ENCODE peak calls at places on chromosomes 13 and 19, in nine cellular contexts. One of them, this sample, is unnamed.
A peak's percentile ranks its signal among the peaks of the same experiment; 100 is the strongest.

GRCh38 chr13:23960566-23961156 is 63.4 kb upstream of the C1QTNF9B start:
- DNase-seq in adrenal gland: no peak
- DNase-seq in H1: no peak
- DNase-seq in GM12891: no peak
- DNase-seq in ovary: no peak
- DNase-seq in heart left ventricle: no peak
- DNase-seq in K562: no peak
- DNase-seq in upper lobe of left lung: no peak
- DNase-seq in gastrocnemius medialis: no peak
- DNase-seq in this sample: no peak

GRCh38 chr19:41711376-41712261 is 3.2 kb downstream of the CEACAM5 start:
- DNase-seq in adrenal gland: peak; percentile 36
- DNase-seq in H1: no peak
- DNase-seq in GM12891: no peak
- DNase-seq in ovary: no peak
- DNase-seq in heart left ventricle: no peak
- DNase-seq in K562: no peak
- DNase-seq in upper lobe of left lung: no peak
- DNase-seq in gastrocnemius medialis: no peak
- DNase-seq in this sample: no peak

GRCh38 chr13:113454936-113455335 is 1.6 kb upstream of the ADPRHL1 start:
- DNase-seq in adrenal gland: peak; percentile 43
- DNase-seq in H1: no peak
- DNase-seq in GM12891: no peak
- DNase-seq in ovary: no peak
- DNase-seq in heart left ventricle: no peak
- DNase-seq in K562: no peak
- DNase-seq in upper lobe of left lung: no peak
- DNase-seq in gastrocnemius medialis: no peak
- DNase-seq in this sample: no peak

GRCh38 chr13:75486654-75487053 is 4.7 kb upstream of the TBC1D4 start:
- DNase-seq in adrenal gland: no peak
- DNase-seq in H1: no peak
- DNase-seq in GM12891: no peak
- DNase-seq in ovary: no peak
- DNase-seq in heart left ventricle: no peak
- DNase-seq in K562: no peak
- DNase-seq in upper lobe of left lung: no peak
- DNase-seq in gastrocnemius medialis: no peak
- DNase-seq in this sample: no peak

GRCh38 chr13:106276876-106277275 is 258.6 kb downstream of the EFNB2 start:
- DNase-seq in adrenal gland: no peak
- DNase-seq in H1: no peak
- DNase-seq in GM12891: no peak
- DNase-seq in ovary: no peak
- DNase-seq in heart left ventricle: no peak
- DNase-seq in K562: no peak
- DNase-seq in upper lobe of left lung: no peak
- DNase-seq in gastrocnemius medialis: no peak
- DNase-seq in this sample: no peak

GRCh38 chr19:15177269-15178116 is 23.3 kb downstream of the NOTCH3 start:
- DNase-seq in adrenal gland: peak; percentile 87
- DNase-seq in H1: peak; percentile 72
- DNase-seq in GM12891: peak; percentile 86
- DNase-seq in ovary: peak; percentile 58
- DNase-seq in heart left ventricle: peak; percentile 81
- DNase-seq in K562: peak; percentile 76
- DNase-seq in upper lobe of left lung: peak; percentile 85
- DNase-seq in gastrocnemius medialis: peak; percentile 61
- DNase-seq in this sample: peak; percentile 83

GRCh38 chr13:80297094-80297493 is 43.8 kb downstream of the SPRY2 start:
- DNase-seq in adrenal gland: no peak
- DNase-seq in H1: peak; percentile 49
- DNase-seq in GM12891: no peak
- DNase-seq in ovary: no peak
- DNase-seq in heart left ventricle: no peak
- DNase-seq in K562: no peak
- DNase-seq in upper lobe of left lung: no peak
- DNase-seq in gastrocnemius medialis: no peak
- DNase-seq in this sample: no peak

GRCh38 chr13:75319244-75319643 is 162.7 kb downstream of the TBC1D4 start:
- DNase-seq in adrenal gland: no peak
- DNase-seq in H1: no peak
- DNase-seq in GM12891: no peak
- DNase-seq in ovary: no peak
- DNase-seq in heart left ventricle: no peak
- DNase-seq in K562: no peak
- DNase-seq in upper lobe of left lung: no peak
- DNase-seq in gastrocnemius medialis: peak; percentile 34
- DNase-seq in this sample: no peak

GRCh38 chr19:1663854-1664253 is 11.4 kb upstream of the TCF3 start:
- DNase-seq in adrenal gland: no peak
- DNase-seq in H1: no peak
- DNase-seq in GM12891: no peak
- DNase-seq in ovary: no peak
- DNase-seq in heart left ventricle: no peak
- DNase-seq in K562: no peak
- DNase-seq in upper lobe of left lung: no peak
- DNase-seq in gastrocnemius medialis: no peak
- DNase-seq in this sample: no peak

GRCh38 chr13:112859817-112860190 is 109.2 kb upstream of the MCF2L start:
- DNase-seq in adrenal gland: peak; percentile 76
- DNase-seq in H1: no peak
- DNase-seq in GM12891: no peak
- DNase-seq in ovary: no peak
- DNase-seq in heart left ventricle: peak; percentile 27
- DNase-seq in K562: no peak
- DNase-seq in upper lobe of left lung: peak; percentile 20
- DNase-seq in gastrocnemius medialis: no peak
- DNase-seq in this sample: peak; percentile 46

GRCh38 chr19:1774999-1775772 is 21.9 kb downstream of the ONECUT3 start:
- DNase-seq in adrenal gland: no peak
- DNase-seq in H1: peak; percentile 72
- DNase-seq in GM12891: no peak
- DNase-seq in ovary: no peak
- DNase-seq in heart left ventricle: no peak
- DNase-seq in K562: peak; percentile 84
- DNase-seq in upper lobe of left lung: no peak
- DNase-seq in gastrocnemius medialis: no peak
- DNase-seq in this sample: no peak

GRCh38 chr13:36606060-36606459 is 67.8 kb upstream of the SERTM1 start:
- DNase-seq in adrenal gland: no peak
- DNase-seq in H1: no peak
- DNase-seq in GM12891: no peak
- DNase-seq in ovary: no peak
- DNase-seq in heart left ventricle: no peak
- DNase-seq in K562: no peak
- DNase-seq in upper lobe of left lung: no peak
- DNase-seq in gastrocnemius medialis: no peak
- DNase-seq in this sample: no peak

GRCh38 chr19:8835446-8835845 is 3.3 kb downstream of the MBD3L1 start:
- DNase-seq in adrenal gland: no peak
- DNase-seq in H1: no peak
- DNase-seq in GM12891: no peak
- DNase-seq in ovary: no peak
- DNase-seq in heart left ventricle: no peak
- DNase-seq in K562: no peak
- DNase-seq in upper lobe of left lung: no peak
- DNase-seq in gastrocnemius medialis: no peak
- DNase-seq in this sample: no peak

GRCh38 chr13:76816394-76816793 is 69.8 kb downstream of the KCTD12 start:
- DNase-seq in adrenal gland: no peak
- DNase-seq in H1: no peak
- DNase-seq in GM12891: no peak
- DNase-seq in ovary: no peak
- DNase-seq in heart left ventricle: no peak
- DNase-seq in K562: no peak
- DNase-seq in upper lobe of left lung: no peak
- DNase-seq in gastrocnemius medialis: no peak
- DNase-seq in this sample: no peak

GRCh38 chr13:99505814-99506269 is 4.6 kb downstream of the TM9SF2 start:
- DNase-seq in adrenal gland: no peak
- DNase-seq in H1: no peak
- DNase-seq in GM12891: no peak
- DNase-seq in ovary: no peak
- DNase-seq in heart left ventricle: no peak
- DNase-seq in K562: no peak
- DNase-seq in upper lobe of left lung: no peak
- DNase-seq in gastrocnemius medialis: no peak
- DNase-seq in this sample: no peak

GRCh38 chr13:34349091-34349722 is 531.3 kb downstream of the RFC3 start:
- DNase-seq in adrenal gland: peak; percentile 88
- DNase-seq in H1: no peak
- DNase-seq in GM12891: no peak
- DNase-seq in ovary: no peak
- DNase-seq in heart left ventricle: peak; percentile 77
- DNase-seq in K562: no peak
- DNase-seq in upper lobe of left lung: no peak
- DNase-seq in gastrocnemius medialis: peak; percentile 35
- DNase-seq in this sample: peak; percentile 12

GRCh38 chr13:92175330-92175729 is 776.9 kb downstream of the GPC5 start:
- DNase-seq in adrenal gland: no peak
- DNase-seq in H1: no peak
- DNase-seq in GM12891: peak; percentile 2
- DNase-seq in ovary: peak; percentile 17
- DNase-seq in heart left ventricle: no peak
- DNase-seq in K562: no peak
- DNase-seq in upper lobe of left lung: no peak
- DNase-seq in gastrocnemius medialis: no peak
- DNase-seq in this sample: peak; percentile 22

GRCh38 chr13:61463027-61463426 is 47.4 kb upstream of the PCDH20 start:
- DNase-seq in adrenal gland: no peak
- DNase-seq in H1: no peak
- DNase-seq in GM12891: no peak
- DNase-seq in ovary: no peak
- DNase-seq in heart left ventricle: no peak
- DNase-seq in K562: no peak
- DNase-seq in upper lobe of left lung: no peak
- DNase-seq in gastrocnemius medialis: no peak
- DNase-seq in this sample: no peak

GRCh38 chr19:14005381-14006084 is 587 bp downstream of the RFX1 start:
- DNase-seq in adrenal gland: peak; percentile 96
- DNase-seq in H1: peak; percentile 51
- DNase-seq in GM12891: peak; percentile 58
- DNase-seq in ovary: peak; percentile 90
- DNase-seq in heart left ventricle: peak; percentile 94
- DNase-seq in K562: peak; percentile 92
- DNase-seq in upper lobe of left lung: peak; percentile 94
- DNase-seq in gastrocnemius medialis: peak; percentile 91
- DNase-seq in this sample: no peak
- TF ChIP-seq POLR2A in adrenal gland: peak; percentile 18
- TF ChIP-seq POLR2A in H1: peak; percentile 71
- TF ChIP-seq POLR2A in GM12891: peak; percentile 42
- TF ChIP-seq POLR2A in ovary: peak; percentile 46
- TF ChIP-seq POLR2A in heart left ventricle: peak; percentile 58
- TF ChIP-seq POLR2A in K562: peak; percentile 25
- TF ChIP-seq POLR2A in upper lobe of left lung: no peak
- TF ChIP-seq POLR2A in gastrocnemius medialis: peak; percentile 89
- TF ChIP-seq POLR2A in this sample: no peak

DNA sequence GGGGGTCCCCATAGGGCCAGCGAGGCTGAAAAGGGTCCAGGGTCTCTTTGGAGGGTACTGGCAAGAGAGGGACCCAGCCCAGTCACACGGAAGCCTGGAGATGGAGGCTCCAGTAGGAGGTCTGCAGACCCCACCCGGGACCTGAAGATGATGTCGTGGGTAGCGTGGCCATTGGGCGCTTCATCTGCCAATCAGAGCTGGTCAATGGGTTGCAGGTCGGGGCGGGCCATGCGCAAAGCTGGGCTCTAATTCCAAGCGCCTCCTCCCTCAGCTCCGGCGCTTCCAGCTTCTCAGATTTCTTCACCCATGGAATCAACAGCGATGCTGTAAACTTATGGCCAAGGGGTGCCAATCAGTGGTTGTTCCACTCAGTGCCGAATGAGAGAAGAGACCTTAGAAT is 10.9 kb downstream of the SIGLEC12 start:
- DNase-seq in adrenal gland: no peak
- DNase-seq in H1: no peak
- DNase-seq in GM12891: no peak
- DNase-seq in ovary: no peak
- DNase-seq in heart left ventricle: no peak
- DNase-seq in K562: peak; percentile 39
- DNase-seq in upper lobe of left lung: no peak
- DNase-seq in gastrocnemius medialis: no peak
- DNase-seq in this sample: no peak
- TF ChIP-seq POLR2A in adrenal gland: no peak
- TF ChIP-seq POLR2A in H1: no peak
- TF ChIP-seq POLR2A in GM12891: no peak
- TF ChIP-seq POLR2A in ovary: no peak
- TF ChIP-seq POLR2A in heart left ventricle: no peak
- TF ChIP-seq POLR2A in K562: no peak
- TF ChIP-seq POLR2A in upper lobe of left lung: no peak
- TF ChIP-seq POLR2A in gastrocnemius medialis: no peak
- TF ChIP-seq POLR2A in this sample: no peak

GRCh38 chr19:35885225-35885624 is 15.1 kb downstream of the NFKBID start:
- DNase-seq in adrenal gland: no peak
- DNase-seq in H1: no peak
- DNase-seq in GM12891: no peak
- DNase-seq in ovary: no peak
- DNase-seq in heart left ventricle: no peak
- DNase-seq in K562: no peak
- DNase-seq in upper lobe of left lung: no peak
- DNase-seq in gastrocnemius medialis: no peak
- DNase-seq in this sample: no peak

GRCh38 chr19:35889370-35890112 is 10.8 kb downstream of the NFKBID start:
- DNase-seq in adrenal gland: no peak
- DNase-seq in H1: no peak
- DNase-seq in GM12891: no peak
- DNase-seq in ovary: no peak
- DNase-seq in heart left ventricle: no peak
- DNase-seq in K562: no peak
- DNase-seq in upper lobe of left lung: no peak
- DNase-seq in gastrocnemius medialis: no peak
- DNase-seq in this sample: no peak

GRCh38 chr19:35885909-35886308 is 14.4 kb downstream of the NFKBID start:
- DNase-seq in adrenal gland: no peak
- DNase-seq in H1: no peak
- DNase-seq in GM12891: no peak
- DNase-seq in ovary: no peak
- DNase-seq in heart left ventricle: no peak
- DNase-seq in K562: no peak
- DNase-seq in upper lobe of left lung: no peak
- DNase-seq in gastrocnemius medialis: no peak
- DNase-seq in this sample: no peak

GRCh38 chr19:35890113-35890650 is 10.2 kb downstream of the NFKBID start:
- DNase-seq in adrenal gland: no peak
- DNase-seq in H1: no peak
- DNase-seq in GM12891: no peak
- DNase-seq in ovary: no peak
- DNase-seq in heart left ventricle: no peak
- DNase-seq in K562: no peak
- DNase-seq in upper lobe of left lung: no peak
- DNase-seq in gastrocnemius medialis: no peak
- DNase-seq in this sample: no peak

GRCh38 chr19:35887197-35887596 is 13.1 kb downstream of the NFKBID start:
- DNase-seq in adrenal gland: no peak
- DNase-seq in H1: no peak
- DNase-seq in GM12891: no peak
- DNase-seq in ovary: no peak
- DNase-seq in heart left ventricle: no peak
- DNase-seq in K562: no peak
- DNase-seq in upper lobe of left lung: no peak
- DNase-seq in gastrocnemius medialis: no peak
- DNase-seq in this sample: no peak
- TF ChIP-seq POLR2A in adrenal gland: no peak
- TF ChIP-seq POLR2A in H1: no peak
- TF ChIP-seq POLR2A in GM12891: peak; percentile 56
- TF ChIP-seq POLR2A in ovary: no peak
- TF ChIP-seq POLR2A in heart left ventricle: no peak
- TF ChIP-seq POLR2A in K562: no peak
- TF ChIP-seq POLR2A in upper lobe of left lung: no peak
- TF ChIP-seq POLR2A in gastrocnemius medialis: no peak
- TF ChIP-seq POLR2A in this sample: no peak

GRCh38 chr19:3028305-3029069 is 593 bp downstream of the TLE2 start:
- DNase-seq in adrenal gland: no peak
- DNase-seq in H1: no peak
- DNase-seq in GM12891: no peak
- DNase-seq in ovary: no peak
- DNase-seq in heart left ventricle: no peak
- DNase-seq in K562: no peak
- DNase-seq in upper lobe of left lung: no peak
- DNase-seq in gastrocnemius medialis: no peak
- DNase-seq in this sample: no peak
- TF ChIP-seq POLR2A in adrenal gland: no peak
- TF ChIP-seq POLR2A in H1: no peak
- TF ChIP-seq POLR2A in GM12891: no peak
- TF ChIP-seq POLR2A in ovary: no peak
- TF ChIP-seq POLR2A in heart left ventricle: no peak
- TF ChIP-seq POLR2A in K562: no peak
- TF ChIP-seq POLR2A in upper lobe of left lung: no peak
- TF ChIP-seq POLR2A in gastrocnemius medialis: no peak
- TF ChIP-seq POLR2A in this sample: no peak

This sample was measured in H54.